ENCODE peak calls at places on chromosomes 6 and 20, in seven cellular contexts. L is activated T-helper 9 cell treated with anti-CD3 and anti-CD28 coated beads, Interleukin-2, amount 50 U/mL, for 16 hours; X is BJ; P is activated B cell treated with CpG ODN at 0.5 μM for 24 hours; U is progenitor cell of endocrine pancreas; D is NCI-H2029; A is skeletal muscle cell. N is an unnamed sample.

GRCh38 chr6:35048631-35049083 is 92.5 kb downstream of the TCP11 start:
- DNase-seq in L (no peak), X (no peak), P (no peak), U (no peak), D (no peak), A (peak; percentile 85), N (no peak)

GRCh38 chr6:6713660-6714446 is 125.3 kb downstream of the LY86 start:
- DNase-seq in L (no peak), X (no peak), P (no peak), U (no peak), D (no peak), A (no peak), N (no peak)

GRCh38 chr6:158047120-158047518 is 65.5 kb downstream of the SYNJ2 start:
- DNase-seq in L (peak; percentile 55), X (peak; percentile 81), P (no peak), U (no peak), D (no peak), A (no peak), N (peak; percentile 61)

GRCh38 chr20:2986466-2986865 is 57.0 kb upstream of the GNRH2 start:
- DNase-seq in L (no peak), X (no peak), P (no peak), U (no peak), D (no peak), A (peak; percentile 37), N (no peak)

GRCh38 chr6:159470400-159470799 is 222.6 kb downstream of the SOD2 start:
- DNase-seq in L (no peak), X (no peak), P (no peak), U (no peak), D (no peak), A (no peak), N (no peak)

GRCh38 chr6:148545901-148546300 is 200.9 kb upstream of the UST start:
- DNase-seq in L (no peak), X (no peak), P (no peak), U (no peak), D (no peak), A (no peak), N (no peak)

GRCh38 chr6:79494841-79495240 is 42.4 kb downstream of the LCA5 start:
- DNase-seq in L (no peak), X (no peak), P (no peak), U (no peak), D (no peak), A (no peak), N (no peak)

GRCh38 chr6:56400273-56400672 is 152.9 kb upstream of the COL21A1 start:
- DNase-seq in L (no peak), X (no peak), P (no peak), U (no peak), D (no peak), A (no peak), N (no peak)

GRCh38 chr20:5947276-5947675 is 3.1 kb downstream of the TRMT6 start:
- DNase-seq in L (no peak), X (no peak), P (no peak), U (no peak), D (no peak), A (peak; percentile 4), N (no peak)

GRCh38 chr20:49276895-49277785 is 717 bp downstream of the ZNFX1 start:
- DNase-seq in L (peak; percentile 49), X (no peak), P (peak; percentile 38), U (peak; percentile 15), D (no peak), A (no peak), N (peak; percentile 31)

GRCh38 chr6:30748301-30748769 is 4.0 kb upstream of the IER3 start:
- DNase-seq in L (no peak), X (no peak), P (no peak), U (no peak), D (no peak), A (no peak), N (no peak)

GRCh38 chr6:14984454-14984853 is 261.4 kb upstream of the JARID2 start:
- DNase-seq in L (no peak), X (no peak), P (no peak), U (no peak), D (peak; percentile 86), A (peak; percentile 64), N (no peak)

GRCh38 chr20:38951611-38952010 is 10.5 kb upstream of the DHX35 start:
- DNase-seq in L (no peak), X (no peak), P (no peak), U (no peak), D (no peak), A (no peak), N (no peak)

GRCh38 chr6:25472314-25472713 is 179.7 kb upstream of the SCGN start:
- DNase-seq in L (no peak), X (no peak), P (no peak), U (no peak), D (no peak), A (no peak), N (no peak)

GRCh38 chr6:81981812-81982211 is 229.3 kb upstream of the TENT5A start:
- DNase-seq in L (no peak), X (peak; percentile 21), P (no peak), U (no peak), D (no peak), A (no peak), N (no peak)

GRCh38 chr6:79646006-79646405 is 14.9 kb downstream of the SH3BGRL2 start:
- DNase-seq in L (no peak), X (no peak), P (no peak), U (no peak), D (no peak), A (no peak), N (peak; percentile 12)

GRCh38 chr20:59573837-59574236 is 30.5 kb upstream of the PHACTR3 start:
- DNase-seq in L (no peak), X (no peak), P (no peak), U (no peak), D (no peak), A (no peak), N (no peak)

GRCh38 chr20:41052742-41053419 is 24.3 kb downstream of the TOP1 start:
- DNase-seq in L (no peak), X (peak; percentile 35), P (no peak), U (no peak), D (no peak), A (peak; percentile 71), N (no peak)